ENCODE peak calls at places on chromosome 1, in nine cellular contexts. One of them, this sample, is unnamed.

GRCh38 chr1:983736-984475 is 2.0 kb upstream of the PERM1 start:
- DNase-seq in NCI-H2081: no peak
- DNase-seq in left ventricle myocardium inferior: peak
- DNase-seq in hypothalamus: no peak
- DNase-seq in HFF-Myc: no peak
- DNase-seq in GM03348: peak
- DNase-seq in AG08395: peak
- DNase-seq in endothelial cell: peak
- DNase-seq in GM23338: peak
- DNase-seq in this sample: peak

GRCh38 chr1:115457295-115457694 is 119.2 kb upstream of the NGF start:
- DNase-seq in NCI-H2081: peak
- DNase-seq in left ventricle myocardium inferior: no peak
- DNase-seq in hypothalamus: no peak
- DNase-seq in HFF-Myc: no peak
- DNase-seq in GM03348: no peak
- DNase-seq in AG08395: no peak
- DNase-seq in endothelial cell: no peak
- DNase-seq in GM23338: no peak
- DNase-seq in this sample: no peak

GRCh38 chr1:41890841-41891311 is 27.8 kb downstream of the HIVEP3 start:
- DNase-seq in NCI-H2081: no peak
- DNase-seq in left ventricle myocardium inferior: peak
- DNase-seq in hypothalamus: no peak
- DNase-seq in HFF-Myc: no peak
- DNase-seq in GM03348: peak
- DNase-seq in AG08395: peak
- DNase-seq in endothelial cell: no peak
- DNase-seq in GM23338: no peak
- DNase-seq in this sample: no peak

GRCh38 chr1:156146006-156146748 is 7.2 kb upstream of the SEMA4A start:
- DNase-seq in NCI-H2081: peak
- DNase-seq in left ventricle myocardium inferior: peak
- DNase-seq in hypothalamus: peak
- DNase-seq in HFF-Myc: peak
- DNase-seq in GM03348: peak
- DNase-seq in AG08395: peak
- DNase-seq in endothelial cell: no peak
- DNase-seq in GM23338: peak
- DNase-seq in this sample: peak

GRCh38 chr1:85440584-85440983 is 24.4 kb downstream of the DDAH1 start:
- DNase-seq in NCI-H2081: no peak
- DNase-seq in left ventricle myocardium inferior: no peak
- DNase-seq in hypothalamus: no peak
- DNase-seq in HFF-Myc: no peak
- DNase-seq in GM03348: no peak
- DNase-seq in AG08395: no peak
- DNase-seq in endothelial cell: no peak
- DNase-seq in GM23338: no peak
- DNase-seq in this sample: no peak

GRCh38 chr1:115098979-115099692 is 9.8 kb upstream of the TSPAN2 start:
- DNase-seq in NCI-H2081: peak
- DNase-seq in left ventricle myocardium inferior: no peak
- DNase-seq in hypothalamus: no peak
- DNase-seq in HFF-Myc: no peak
- DNase-seq in GM03348: peak
- DNase-seq in AG08395: peak
- DNase-seq in endothelial cell: peak
- DNase-seq in GM23338: peak
- DNase-seq in this sample: no peak

GRCh38 chr1:58718435-58718834 is 18.6 kb upstream of the MYSM1 start:
- DNase-seq in NCI-H2081: no peak
- DNase-seq in left ventricle myocardium inferior: no peak
- DNase-seq in hypothalamus: no peak
- DNase-seq in HFF-Myc: no peak
- DNase-seq in GM03348: no peak
- DNase-seq in AG08395: no peak
- DNase-seq in endothelial cell: peak
- DNase-seq in GM23338: no peak
- DNase-seq in this sample: no peak

GRCh38 chr1:201848230-201848629 is 19.3 kb downstream of the IPO9 start:
- DNase-seq in NCI-H2081: no peak
- DNase-seq in left ventricle myocardium inferior: no peak
- DNase-seq in hypothalamus: no peak
- DNase-seq in HFF-Myc: no peak
- DNase-seq in GM03348: no peak
- DNase-seq in AG08395: no peak
- DNase-seq in endothelial cell: no peak
- DNase-seq in GM23338: no peak
- DNase-seq in this sample: no peak

GRCh38 chr1:150972417-150972940 is 2.2 kb downstream of the CERS2 start:
- DNase-seq in NCI-H2081: no peak
- DNase-seq in left ventricle myocardium inferior: no peak
- DNase-seq in hypothalamus: no peak
- DNase-seq in HFF-Myc: no peak
- DNase-seq in GM03348: no peak
- DNase-seq in AG08395: no peak
- DNase-seq in endothelial cell: no peak
- DNase-seq in GM23338: no peak
- DNase-seq in this sample: no peak

GRCh38 chr1:210397252-210397651 is 68.5 kb downstream of the HHAT start:
- DNase-seq in NCI-H2081: no peak
- DNase-seq in left ventricle myocardium inferior: no peak
- DNase-seq in hypothalamus: no peak
- DNase-seq in HFF-Myc: no peak
- DNase-seq in GM03348: no peak
- DNase-seq in AG08395: no peak
- DNase-seq in endothelial cell: no peak
- DNase-seq in GM23338: no peak
- DNase-seq in this sample: no peak

GRCh38 chr1:64755356-64755755 is 10.5 kb downstream of the RAVER2 start:
- DNase-seq in NCI-H2081: no peak
- DNase-seq in left ventricle myocardium inferior: no peak
- DNase-seq in hypothalamus: no peak
- DNase-seq in HFF-Myc: no peak
- DNase-seq in GM03348: no peak
- DNase-seq in AG08395: no peak
- DNase-seq in endothelial cell: no peak
- DNase-seq in GM23338: no peak
- DNase-seq in this sample: no peak

GRCh38 chr1:221188531-221188930 is 309.3 kb downstream of the HLX start:
- DNase-seq in NCI-H2081: no peak
- DNase-seq in left ventricle myocardium inferior: no peak
- DNase-seq in hypothalamus: no peak
- DNase-seq in HFF-Myc: no peak
- DNase-seq in GM03348: no peak
- DNase-seq in AG08395: no peak
- DNase-seq in endothelial cell: no peak
- DNase-seq in GM23338: no peak
- DNase-seq in this sample: no peak

GRCh38 chr1:8133657-8134430 is 107.7 kb upstream of the ERRFI1 start:
- DNase-seq in NCI-H2081: no peak
- DNase-seq in left ventricle myocardium inferior: peak
- DNase-seq in hypothalamus: no peak
- DNase-seq in HFF-Myc: peak
- DNase-seq in GM03348: peak
- DNase-seq in AG08395: peak
- DNase-seq in endothelial cell: no peak
- DNase-seq in GM23338: no peak
- DNase-seq in this sample: no peak

GRCh38 chr1:151714820-151715725 is 1.5 kb downstream of the CELF3 start:
- DNase-seq in NCI-H2081: no peak
- DNase-seq in left ventricle myocardium inferior: no peak
- DNase-seq in hypothalamus: no peak
- DNase-seq in HFF-Myc: no peak
- DNase-seq in GM03348: no peak
- DNase-seq in AG08395: no peak
- DNase-seq in endothelial cell: no peak
- DNase-seq in GM23338: peak
- DNase-seq in this sample: peak

GRCh38 chr1:155698382-155699038 is 9.6 kb downstream of the DAP3 start:
- DNase-seq in NCI-H2081: no peak
- DNase-seq in left ventricle myocardium inferior: no peak
- DNase-seq in hypothalamus: no peak
- DNase-seq in HFF-Myc: no peak
- DNase-seq in GM03348: peak
- DNase-seq in AG08395: peak
- DNase-seq in endothelial cell: no peak
- DNase-seq in GM23338: peak
- DNase-seq in this sample: no peak

GRCh38 chr1:25031966-25032667 is 102.0 kb upstream of the RUNX3 start:
- DNase-seq in NCI-H2081: peak
- DNase-seq in left ventricle myocardium inferior: peak
- DNase-seq in hypothalamus: no peak
- DNase-seq in HFF-Myc: no peak
- DNase-seq in GM03348: no peak
- DNase-seq in AG08395: no peak
- DNase-seq in endothelial cell: no peak
- DNase-seq in GM23338: no peak
- DNase-seq in this sample: no peak

GRCh38 chr1:39076127-39076798 is 50.1 kb downstream of the NDUFS5 start:
- DNase-seq in NCI-H2081: no peak
- DNase-seq in left ventricle myocardium inferior: peak
- DNase-seq in hypothalamus: no peak
- DNase-seq in HFF-Myc: no peak
- DNase-seq in GM03348: peak
- DNase-seq in AG08395: peak
- DNase-seq in endothelial cell: no peak
- DNase-seq in GM23338: no peak
- DNase-seq in this sample: no peak